ENCODE peak calls at places on chromosomes 13 and 19, in four cellular contexts. Y, X, N and O are unnamed samples.

GRCh38 chr19:42516771-42517170 is 11.5 kb downstream of the CEACAM1 start:
- DNase-seq in Y (no peak), X (no peak), N (no peak), O (no peak)

GRCh38 chr19:14023404-14024235 is 4.3 kb upstream of the RLN3 start:
- DNase-seq in Y (peak), X (peak), N (no peak), O (peak)

GRCh38 chr13:34030782-34031181 is 212.8 kb downstream of the RFC3 start:
- DNase-seq in Y (no peak), X (no peak), N (no peak), O (no peak)

GRCh38 chr13:110565296-110565695 is 3.8 kb upstream of the RAB20 start:
- DNase-seq in Y (no peak), X (no peak), N (no peak), O (no peak)

GRCh38 chr19:20247016-20247683 is 80.1 kb downstream of the ZNF486 start:
- DNase-seq in Y (no peak), X (no peak), N (no peak), O (no peak)

GRCh38 chr13:109228211-109228610 is 558.2 kb downstream of the IRS2 start:
- DNase-seq in Y (no peak), X (no peak), N (no peak), O (no peak)

GRCh38 chr13:24672141-24673132 is 7.8 kb upstream of the ATP12A start:
- DNase-seq in Y (no peak), X (no peak), N (no peak), O (no peak)

GRCh38 chr13:40127925-40128324 is 472.5 kb downstream of the COG6 start:
- DNase-seq in Y (no peak), X (no peak), N (no peak), O (no peak)

GRCh38 chr13:105962080-105962479 is 573.4 kb downstream of the EFNB2 start:
- DNase-seq in Y (no peak), X (no peak), N (no peak), O (no peak)

GRCh38 chr13:27044837-27045570 is 126.6 kb downstream of the USP12 start:
- DNase-seq in Y (no peak), X (no peak), N (no peak), O (no peak)

GRCh38 chr13:44211753-44212152 is 161.9 kb upstream of the SERP2 start:
- DNase-seq in Y (no peak), X (no peak), N (no peak), O (no peak)

GRCh38 chr13:26923824-26924605 is 163.4 kb upstream of the GPR12 start:
- DNase-seq in Y (no peak), X (peak), N (no peak), O (peak)

GRCh38 chr13:113275387-113275786 is 21.7 kb upstream of the LAMP1 start:
- DNase-seq in Y (peak), X (peak), N (peak), O (peak)

GRCh38 chr19:28556371-28556770 is 656.6 kb downstream of the UQCRFS1 start:
- DNase-seq in Y (no peak), X (no peak), N (no peak), O (no peak)

GRCh38 chr19:18763674-18764590 is 27.2 kb downstream of the COMP start:
- DNase-seq in Y (no peak), X (peak), N (no peak), O (no peak)

GRCh38 chr19:55554749-55555152 is 9.4 kb upstream of the SBK3 start:
- DNase-seq in Y (peak), X (no peak), N (no peak), O (no peak)

GRCh38 chr13:103539265-103539664 is 473.0 kb upstream of the SLC10A2 start:
- DNase-seq in Y (no peak), X (no peak), N (no peak), O (no peak)

GRCh38 chr13:39895254-39895653 is 239.8 kb downstream of the COG6 start:
- DNase-seq in Y (no peak), X (no peak), N (no peak), O (peak)

GRCh38 chr13:38900188-38900587 is 90.4 kb downstream of the STOML3 start:
- DNase-seq in Y (no peak), X (no peak), N (no peak), O (no peak)

GRCh38 chr19:53906211-53907192 is 2.6 kb upstream of the CACNG7 start:
- DNase-seq in Y (no peak), X (no peak), N (no peak), O (no peak)

GRCh38 chr13:113297370-113297871 is 382 bp downstream of the LAMP1 start:
- DNase-seq in Y (no peak), X (no peak), N (no peak), O (peak)

GRCh38 chr13:18951412-18951811 is 230.2 kb downstream of the TUBA3C start:
- DNase-seq in Y (no peak), X (no peak), N (no peak), O (no peak)

GRCh38 chr19:56120371-56121179 is 520 bp downstream of the ZNF787 start:
- DNase-seq in Y (peak), X (peak), N (peak), O (peak)

GRCh38 chr13:108594153-108594552 is 35.3 kb upstream of the MYO16 start:
- DNase-seq in Y (no peak), X (no peak), N (no peak), O (no peak)

GRCh38 chr19:47036233-47036651 is 12.2 kb downstream of the TMEM160 start:
- DNase-seq in Y (no peak), X (no peak), N (no peak), O (no peak)

GRCh38 chr19:40762754-40763153 is 11.8 kb downstream of the SNRPA start:
- DNase-seq in Y (no peak), X (no peak), N (no peak), O (no peak)

GRCh38 chr19:3095375-3096191 is 1.4 kb downstream of the GNA11 start:
- DNase-seq in Y (peak), X (no peak), N (no peak), O (no peak)

GRCh38 chr13:27678306-27679040 is 56.8 kb downstream of the POLR1D start:
- DNase-seq in Y (no peak), X (peak), N (no peak), O (no peak)

GRCh38 chr13:31545616-31546015 is 193.7 kb upstream of the RXFP2 start:
- DNase-seq in Y (no peak), X (no peak), N (no peak), O (peak)

GRCh38 chr13:73268306-73268705 is 209.5 kb downstream of the KLF5 start:
- DNase-seq in Y (no peak), X (peak), N (no peak), O (no peak)

GRCh38 chr19:31372245-31372781 is 23.1 kb upstream of the TSHZ3 start:
- DNase-seq in Y (no peak), X (no peak), N (no peak), O (no peak)

GRCh38 chr13:114099191-114099590 is 33.2 kb downstream of the RASA3 start:
- DNase-seq in Y (peak), X (peak), N (peak), O (no peak)

GRCh38 chr19:41785653-41786052 is 10.7 kb upstream of the CEACAM3 start:
- DNase-seq in Y (peak), X (peak), N (peak), O (peak)

GRCh38 chr19:5972355-5972731 is 5.6 kb downstream of the RANBP3 start:
- DNase-seq in Y (no peak), X (no peak), N (no peak), O (no peak)

GRCh38 chr13:99805361-99805760 is 166.2 kb downstream of the ZIC5 start:
- DNase-seq in Y (no peak), X (no peak), N (no peak), O (no peak)

GRCh38 chr13:110759710-110760109 is 46.2 kb downstream of the ING1 start:
- DNase-seq in Y (no peak), X (peak), N (no peak), O (no peak)

GRCh38 chr19:35124098-35125060 is 8.8 kb downstream of the FXYD3 start:
- DNase-seq in Y (no peak), X (peak), N (peak), O (peak)
- TF ChIP-seq POLR2A in Y (no peak), X (no peak), N (peak), O (peak)

DNA sequence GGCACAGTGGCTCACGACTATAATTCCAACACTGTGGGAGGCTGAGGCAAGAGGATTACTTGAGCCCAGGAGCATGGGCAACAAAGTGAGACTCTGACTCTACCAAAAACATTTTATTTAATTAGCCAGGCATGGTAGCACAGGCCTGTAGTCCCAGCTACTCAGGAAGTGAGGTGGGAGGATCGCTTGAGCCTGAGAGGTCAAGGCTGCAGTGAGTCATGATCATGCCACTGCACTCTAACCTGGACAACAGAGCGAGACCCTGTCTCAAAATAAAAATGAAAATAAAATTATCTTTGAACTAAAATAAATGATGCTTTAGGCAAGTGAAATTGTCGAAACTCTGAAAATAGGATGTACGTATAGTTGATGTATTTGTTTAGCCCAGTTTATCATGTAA is 8.2 kb upstream of the CLN5 start:
- DNase-seq in Y (no peak), X (no peak), N (no peak), O (no peak)
- H2AFZ ChIP-seq in Y (no peak), X (no peak), N (no peak), O (no peak)

DNA sequence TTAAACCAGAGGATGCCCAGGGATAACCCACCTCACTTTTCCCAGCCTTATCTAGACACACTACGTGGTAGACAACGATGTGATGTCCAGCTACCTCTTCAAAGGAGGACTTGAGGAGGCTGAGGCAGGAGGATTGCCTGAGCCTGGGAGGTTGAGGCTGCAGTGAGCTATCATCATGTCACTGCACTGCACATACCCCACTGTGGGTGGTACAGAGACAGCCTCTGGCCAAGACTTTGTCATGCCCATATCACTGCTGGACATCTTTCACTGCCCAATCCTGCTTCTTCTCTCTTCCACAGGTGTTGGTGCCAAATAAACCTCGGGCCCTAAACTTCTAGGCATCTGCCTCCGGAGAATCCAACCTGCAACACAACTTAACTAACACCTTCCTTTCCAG is 85.8 kb downstream of the FAM216B start:
- DNase-seq in Y (no peak), X (no peak), N (no peak), O (no peak)
- TF ChIP-seq CTCF in Y (no peak), X (no peak), N (no peak), O (no peak)

GRCh38 chr19:51210385-51210784 is 14.5 kb upstream of the CD33 start:
- DNase-seq in Y (no peak), X (no peak), N (no peak), O (no peak)

GRCh38 chr19:51203941-51204720 is 20.7 kb upstream of the CD33 start:
- DNase-seq in Y (no peak), X (no peak), N (no peak), O (peak)

GRCh38 chr19:51211833-51212232 is 13.0 kb upstream of the CD33 start:
- DNase-seq in Y (no peak), X (no peak), N (no peak), O (no peak)

DNA sequence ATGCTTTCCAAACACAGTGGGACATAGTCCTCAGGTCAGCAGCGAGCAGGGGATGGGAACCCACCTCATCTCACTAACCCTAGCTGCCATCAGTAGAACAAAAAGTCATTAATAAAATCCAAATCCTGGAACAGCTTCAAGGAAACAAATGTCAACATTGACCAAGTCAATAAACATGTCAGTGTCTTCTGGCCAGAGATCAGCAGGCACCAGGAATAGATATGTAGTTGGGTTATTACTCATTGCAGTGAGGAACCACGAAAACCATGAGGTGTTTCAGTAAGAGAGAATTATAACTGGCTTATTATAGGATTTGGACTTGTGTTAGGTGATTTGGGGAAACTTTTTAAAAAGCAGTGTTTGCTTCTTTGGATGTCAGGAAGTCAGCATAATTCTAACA is 17.1 kb upstream of the CD33 start:
- DNase-seq in Y (no peak), X (no peak), N (no peak), O (no peak)
- TF ChIP-seq POLR2A in Y (no peak), X (no peak), N (no peak), O (no peak)

DNA sequence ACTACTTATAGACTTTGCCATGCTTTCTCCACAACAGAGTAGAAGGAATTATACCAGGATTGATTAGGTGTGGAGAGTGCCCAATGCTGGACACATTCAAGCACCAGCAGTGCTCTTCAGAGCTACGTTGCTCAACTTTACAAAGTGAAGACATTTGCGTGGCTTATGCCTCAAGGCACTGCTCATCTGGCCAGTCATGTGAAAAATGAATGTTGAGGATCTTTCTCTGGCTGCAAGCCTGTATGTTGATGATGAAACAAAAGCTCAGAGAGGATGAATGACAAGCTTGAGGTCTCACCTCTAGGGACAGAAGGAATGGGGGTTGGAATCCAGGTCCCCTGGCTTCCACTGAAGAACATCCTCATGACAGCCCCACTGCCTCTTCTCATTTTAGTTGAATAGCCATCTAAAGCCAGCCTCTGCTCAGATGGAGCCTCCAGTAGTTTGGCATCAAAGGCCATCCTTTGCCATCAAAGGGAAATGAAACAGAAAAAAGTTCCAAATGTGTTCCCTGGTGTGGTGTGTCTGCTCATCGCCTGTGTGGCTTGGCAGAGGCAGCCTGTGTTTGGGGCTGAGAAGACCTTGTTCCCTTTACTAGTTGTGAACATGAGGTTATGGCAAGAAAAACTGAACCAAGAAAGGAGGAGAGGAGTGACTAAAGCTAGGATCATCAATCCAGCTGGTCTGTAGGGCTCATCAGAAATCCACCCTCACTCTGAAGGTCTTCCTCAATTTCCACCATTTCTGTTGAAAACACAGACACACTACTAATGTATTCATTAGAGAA is 114.0 kb upstream of the KL start:
- DNase-seq in Y (no peak), X (no peak), N (no peak), O (no peak)
- H2AFZ ChIP-seq in Y (no peak), X (peak), N (no peak), O (no peak)

GRCh38 chr19:29667941-29668340 is 2.7 kb downstream of the PLEKHF1 start:
- DNase-seq in Y (no peak), X (no peak), N (no peak), O (no peak)
- TF ChIP-seq CTCF in Y (peak), X (no peak), N (no peak), O (no peak)

DNA sequence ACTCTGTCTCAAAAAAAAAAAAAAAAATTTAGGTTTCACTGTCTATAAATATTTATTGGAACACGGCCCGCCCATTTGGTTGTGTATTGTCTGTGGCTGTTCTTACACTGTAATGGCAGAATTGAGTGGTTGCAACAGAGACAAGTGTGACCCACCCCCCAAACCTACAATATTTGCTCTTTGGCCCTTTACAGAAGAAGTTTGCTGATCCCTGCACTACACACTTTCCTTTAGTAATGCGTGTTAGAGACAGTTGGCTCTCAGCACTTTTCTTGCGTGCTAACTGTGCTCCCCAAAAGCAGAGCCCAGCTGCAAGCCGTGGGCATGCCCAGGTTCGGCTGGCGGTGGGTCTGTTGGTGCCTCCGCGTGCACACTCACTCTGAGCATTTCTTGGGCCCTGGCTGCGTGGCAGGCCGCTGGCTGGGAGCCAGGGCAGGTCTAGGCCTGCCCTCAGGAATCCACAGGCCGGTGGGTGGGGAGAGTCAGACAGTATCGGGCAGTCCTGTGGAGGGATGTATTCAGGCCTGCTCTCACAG is 72.6 kb downstream of the SIPA1L3 start:
- DNase-seq in Y (peak), X (no peak), N (no peak), O (no peak)
- TF ChIP-seq POLR2A in Y (no peak), X (no peak), N (no peak), O (no peak)

GRCh38 chr19:38437295-38437694 is 3.8 kb downstream of the RYR1 start:
- DNase-seq in Y (no peak), X (no peak), N (no peak), O (no peak)

GRCh38 chr19:38429811-38430156 is 3.7 kb upstream of the RYR1 start:
- DNase-seq in Y (no peak), X (no peak), N (no peak), O (no peak)

GRCh38 chr19:38430931-38431330 is 2.6 kb upstream of the RYR1 start:
- DNase-seq in Y (no peak), X (no peak), N (no peak), O (no peak)

GRCh38 chr19:38434549-38435051 is 1.1 kb downstream of the RYR1 start:
- DNase-seq in Y (no peak), X (no peak), N (no peak), O (no peak)

GRCh38 chr19:38433268-38433733 is at the start of gene RYR1:
- DNase-seq in Y (no peak), X (no peak), N (peak), O (no peak)
- H2AFZ ChIP-seq in Y (no peak), X (no peak), N (peak), O (no peak)

DNA sequence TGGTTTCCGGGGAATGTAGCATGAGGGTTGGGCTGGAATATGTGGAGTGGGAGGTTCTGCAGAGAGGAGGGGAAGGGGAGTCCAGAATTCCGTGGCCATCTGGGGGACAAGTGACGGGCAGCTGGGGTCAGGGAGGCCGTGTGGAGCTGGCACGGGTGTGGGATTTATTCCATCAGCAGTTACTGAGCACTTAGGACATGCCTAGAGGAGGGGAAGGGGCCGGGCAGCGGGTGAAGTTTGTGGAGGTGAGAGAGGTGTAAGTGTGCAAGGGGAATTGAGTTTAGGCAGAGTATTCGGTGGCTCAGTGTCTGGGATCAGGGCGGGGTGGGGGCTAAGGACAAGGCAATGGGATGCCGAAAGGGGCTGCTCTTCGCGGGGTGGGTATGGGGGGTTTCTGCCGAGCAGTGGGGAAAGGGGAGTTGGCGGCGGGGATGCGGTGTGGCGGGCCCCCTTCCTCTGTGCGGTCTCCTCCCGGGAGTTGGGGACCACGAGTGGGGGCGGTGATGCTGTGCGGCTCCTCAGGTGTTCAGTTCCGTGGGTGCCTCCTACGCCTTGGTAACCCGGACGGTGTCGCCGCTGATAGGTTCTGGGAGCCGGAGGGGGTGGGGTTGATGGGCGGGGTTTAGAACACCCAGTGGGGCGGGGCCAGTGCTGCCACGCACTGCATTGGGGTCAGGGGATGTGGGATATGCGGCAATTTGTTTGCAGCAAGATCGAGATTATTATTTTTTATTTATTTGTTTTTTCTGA is 5.4 kb downstream of the CCDC61 start:
- DNase-seq in Y (no peak), X (no peak), N (no peak), O (no peak)
- TF ChIP-seq CTCF in Y (no peak), X (no peak), N (no peak), O (no peak)